ENCODE peak calls at places on chromosomes 5 and 9, in four cellular contexts. T is CD8-positive, alpha-beta T cell; M is pancreas; X is fibroblast of lung. E is an unnamed sample. For H3K4me1, the result is how much of the 10 kb centered on the place peaks cover.

GRCh38 chr5:156474251-156474650 is 147.3 kb downstream of the SGCD start:
- DNase-seq in M (no peak), X (peak), T (no peak), E (peak)

GRCh38 chr5:73966411-73966810 is 340.4 kb downstream of the ARHGEF28 start:
- DNase-seq in T (no peak), M (no peak), X (no peak), E (no peak)

GRCh38 chr5:33180900-33181299 is 259.9 kb upstream of the TARS1 start:
- DNase-seq in M (no peak), T (no peak), X (peak), E (no peak)

GRCh38 chr9:38294561-38294960 is 97.9 kb upstream of the ALDH1B1 start:
- DNase-seq in M (no peak), X (no peak), T (no peak), E (no peak)

GRCh38 chr9:78348848-78349247 is 51.9 kb downstream of the PSAT1 start:
- DNase-seq in M (no peak), X (no peak), T (no peak), E (no peak)

GRCh38 chr9:97773723-97774122 is 76.6 kb upstream of the XPA start:
- DNase-seq in T (no peak), X (peak), M (no peak), E (no peak)

GRCh38 chr9:14347408-14348224 is 33.7 kb upstream of the NFIB start:
- DNase-seq in X (peak), T (no peak), M (peak), E (peak)

GRCh38 chr5:154972476-154973080 is 31.7 kb downstream of the MRPL22 start:
- DNase-seq in T (no peak), M (no peak), X (peak), E (no peak)

GRCh38 chr5:83767409-83767992 is 46.8 kb upstream of the HAPLN1 start:
- DNase-seq in M (no peak), T (no peak), X (peak), E (no peak)

GRCh38 chr5:60287174-60287771 is 393.7 kb upstream of the PDE4D start:
- DNase-seq in T (no peak), X (peak), M (peak), E (no peak)

GRCh38 chr9:33686942-33687341 is 108.4 kb upstream of the PRSS3 start:
- DNase-seq in T (no peak), X (no peak), M (no peak), E (no peak)

GRCh38 chr9:80836013-80836412 is 853.3 kb downstream of the TLE1 start:
- DNase-seq in X (no peak), T (no peak), M (no peak), E (no peak)

GRCh38 chr5:116571568-116572321 is 2.9 kb downstream of the SEMA6A start:
- DNase-seq in X (no peak), M (no peak), T (no peak), E (no peak)

GRCh38 chr9:117720555-117720954 is 16.4 kb downstream of the TLR4 start:
- DNase-seq in M (no peak), T (no peak), X (no peak), E (peak)

GRCh38 chr5:91352831-91353695 is 30.1 kb downstream of the ARRDC3 start:
- DNase-seq in X (no peak), M (no peak), T (no peak), E (no peak)

DNA sequence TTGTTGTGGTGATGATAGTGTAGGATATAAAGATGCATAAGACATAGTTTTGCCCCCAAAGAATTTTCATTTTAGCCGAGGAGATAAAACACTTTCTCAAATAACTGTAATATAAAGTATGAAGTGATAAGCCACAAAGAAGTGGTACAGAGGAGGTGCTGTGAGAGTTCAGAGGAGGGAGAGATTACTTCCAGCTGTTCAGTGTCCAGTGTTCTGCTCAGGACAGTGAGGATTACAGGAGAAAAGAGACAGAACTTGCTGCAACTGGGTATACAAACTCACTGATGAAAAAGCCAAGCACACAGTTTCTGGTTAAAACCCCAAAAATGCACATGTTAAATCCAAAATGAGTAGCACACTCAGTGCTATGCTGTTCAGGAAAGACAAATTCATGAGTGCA is 309.2 kb downstream of the KIAA0825 start:
- DNase-seq in X (peak), M (no peak), T (no peak), E (no peak)
- H3K27ac ChIP-seq in X (no peak), M (no peak), T (no peak), E (no peak)

DNA sequence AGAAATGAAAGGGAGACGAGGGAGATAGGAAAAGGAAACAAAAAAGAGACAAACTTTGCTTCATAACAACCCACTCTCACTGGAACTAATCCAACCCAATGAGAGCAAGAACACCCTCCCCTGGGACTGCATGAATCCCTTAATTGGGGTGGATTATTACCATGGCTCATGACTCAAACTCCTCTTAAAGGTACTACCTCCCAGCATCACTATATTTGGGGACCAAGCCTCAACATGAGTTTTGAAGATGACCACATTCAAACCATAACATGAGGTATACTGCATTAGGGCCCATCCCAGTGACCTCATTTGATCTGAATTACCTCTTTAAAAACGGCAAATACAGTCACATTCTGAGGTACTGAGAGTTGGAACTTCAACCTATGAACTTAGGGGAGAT is 8.0 kb downstream of the MTAP start:
- DNase-seq in M (no peak), X (peak), T (no peak), E (no peak)
- H3K4me1 ChIP-seq in M (under half), X (under half), T (under half), E (under half)

GRCh38 chr5:150075233-150075632 is 11.1 kb downstream of the CSF1R start:
- DNase-seq in X (no peak), M (no peak), T (no peak), E (no peak)

GRCh38 chr5:150073677-150074076 is 12.7 kb downstream of the CSF1R start:
- DNase-seq in T (no peak), M (no peak), X (no peak), E (no peak)

GRCh38 chr5:150077060-150077459 is 9.3 kb downstream of the CSF1R start:
- DNase-seq in T (no peak), X (no peak), M (no peak), E (no peak)

GRCh38 chr5:150077996-150078801 is 8.2 kb downstream of the CSF1R start:
- DNase-seq in X (no peak), T (no peak), M (no peak), E (peak)

DNA sequence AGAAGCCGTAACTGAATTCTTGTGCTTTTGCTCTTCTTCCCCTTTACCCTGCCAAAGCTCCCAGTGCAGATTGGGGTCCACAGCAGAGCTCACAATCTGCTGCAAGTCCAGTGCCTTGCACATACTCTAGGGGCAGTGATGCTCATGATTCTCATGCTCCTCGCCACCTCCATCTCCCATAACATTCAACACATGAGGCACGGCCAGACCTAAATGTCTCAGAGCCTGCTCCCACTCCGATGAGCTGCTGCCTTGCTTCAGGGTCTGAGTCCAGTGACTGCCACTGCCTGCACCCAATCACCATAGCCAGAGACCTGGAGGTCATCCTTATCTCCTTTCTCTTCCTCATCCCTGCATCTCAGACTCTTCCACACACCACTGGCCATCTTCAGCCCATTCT is 10.5 kb downstream of the CSF1R start:
- DNase-seq in X (no peak), M (no peak), T (no peak), E (no peak)
- TF ChIP-seq CTCF in X (no peak), M (no peak), T (no peak), E (no peak)

DNA sequence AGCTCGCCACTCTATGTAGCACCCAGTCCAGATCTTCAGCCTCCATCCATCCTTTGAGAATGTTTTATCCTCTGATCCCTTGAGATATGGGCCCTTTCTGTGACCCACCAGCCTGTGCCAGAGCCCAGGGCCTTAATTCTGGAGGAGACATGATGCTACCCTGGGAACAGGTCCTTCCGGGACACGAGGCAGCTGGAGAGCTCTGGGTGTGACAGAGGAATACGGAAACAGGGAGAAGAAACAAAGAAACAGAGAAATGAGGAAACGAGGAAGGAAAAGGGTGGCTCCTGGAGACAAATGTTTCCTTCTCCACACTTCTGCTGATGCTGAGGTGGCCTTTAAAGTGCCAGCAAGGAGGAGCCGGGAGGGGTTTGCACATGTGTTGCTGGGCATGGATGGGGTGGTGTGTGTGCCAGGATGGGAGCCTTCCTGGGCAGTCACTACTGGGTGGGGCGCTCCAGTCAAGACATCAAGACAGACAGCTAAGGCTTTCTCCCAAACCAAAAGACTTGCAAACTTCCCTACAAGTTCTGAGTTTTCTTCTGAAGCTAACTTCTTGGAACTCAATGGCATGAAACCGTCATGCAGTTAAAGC is 22.9 kb upstream of the MARCHF6 start:
- DNase-seq in M (no peak), X (no peak), T (no peak), E (peak)
- H3K27ac ChIP-seq in M (no peak), X (no peak), T (no peak), E (peak)

DNA sequence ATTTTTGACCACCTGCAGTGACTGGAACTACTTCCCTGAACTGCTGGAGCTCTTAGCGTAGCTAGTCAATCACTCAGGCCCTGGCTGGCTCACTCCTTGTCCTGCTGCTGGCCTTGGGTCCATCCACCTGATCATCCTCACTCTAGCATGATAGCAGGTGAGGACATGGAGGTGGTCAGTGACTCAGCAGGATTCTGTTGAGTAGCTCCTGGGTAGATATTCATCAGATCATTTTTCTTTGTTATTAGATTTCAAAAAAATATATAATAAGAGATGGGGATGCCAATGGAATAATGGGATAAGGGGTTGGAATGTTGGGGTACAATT is 25.0 kb upstream of the SEMA4D start:
- DNase-seq in T (no peak), M (no peak), X (no peak), E (no peak)
- H3K4me1 ChIP-seq in T (half or more), M (under half), X (under half), E (under half)

GRCh38 chr5:173513521-173513991 is 102.9 kb downstream of the BOD1 start:
- DNase-seq in M (no peak), T (no peak), X (no peak), E (no peak)
- TF ChIP-seq CTCF in M (no peak), T (no peak), X (no peak), E (no peak)

GRCh38 chr5:132446621-132447020 is 44.0 kb downstream of the IRF1 start:
- DNase-seq in X (peak), M (peak), T (no peak), E (peak)
- H3K27ac ChIP-seq in X (no peak), M (no peak), T (no peak), E (peak)

GRCh38 chr9:113566712-113567071 is 103.2 kb downstream of the RGS3 start:
- DNase-seq in X (no peak), T (no peak), M (no peak), E (no peak)

GRCh38 chr9:113563856-113564514 is 100.5 kb downstream of the RGS3 start:
- DNase-seq in X (no peak), T (no peak), M (no peak), E (no peak)

GRCh38 chr9:113562653-113563381 is 99.3 kb downstream of the RGS3 start:
- DNase-seq in M (no peak), X (no peak), T (no peak), E (no peak)

GRCh38 chr9:113566011-113566711 is 102.6 kb downstream of the RGS3 start:
- DNase-seq in M (no peak), T (no peak), X (peak), E (no peak)

DNA sequence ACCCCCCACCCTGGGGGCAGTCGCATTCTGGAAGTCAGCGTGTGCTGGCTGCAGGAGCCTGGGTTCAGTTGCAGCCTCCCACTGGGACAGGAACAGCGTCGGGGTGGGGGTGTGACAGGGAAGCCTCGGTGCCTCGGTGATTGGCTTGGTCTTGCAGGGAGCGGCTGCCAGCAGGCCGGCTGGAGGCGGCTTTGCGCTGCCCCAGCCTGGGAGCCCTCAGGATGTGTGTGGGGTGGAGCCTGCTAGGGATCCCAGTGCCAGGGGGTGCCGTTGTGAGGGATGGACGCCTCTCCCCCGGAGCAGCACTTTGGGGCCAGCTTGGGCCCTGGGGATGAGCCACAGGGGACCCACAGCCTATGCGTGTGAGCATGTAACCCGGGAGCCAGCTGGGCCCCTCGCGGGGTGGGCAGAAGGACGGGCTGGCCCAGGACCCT is 101.3 kb downstream of the RGS3 start:
- DNase-seq in X (peak), T (no peak), M (peak), E (peak)
- H3K4me1 ChIP-seq in X (under half), T (under half), M (under half), E (under half)

GRCh38 chr9:36853233-36853632 is 180.8 kb downstream of the PAX5 start:
- DNase-seq in X (no peak), M (no peak), T (no peak), E (no peak)

GRCh38 chr9:36854751-36855150 is 179.3 kb downstream of the PAX5 start:
- DNase-seq in T (no peak), X (no peak), M (no peak), E (no peak)

GRCh38 chr9:36854034-36854433 is 180.0 kb downstream of the PAX5 start:
- DNase-seq in T (no peak), M (no peak), X (no peak), E (no peak)

GRCh38 chr9:36858805-36859375 is 175.2 kb downstream of the PAX5 start:
- DNase-seq in T (no peak), M (no peak), X (no peak), E (no peak)

GRCh38 chr9:36855443-36856315 is 178.4 kb downstream of the PAX5 start:
- DNase-seq in T (peak), X (no peak), M (no peak), E (no peak)
- TF ChIP-seq CTCF in T (no peak), X (no peak), M (no peak), E (no peak)

DNA sequence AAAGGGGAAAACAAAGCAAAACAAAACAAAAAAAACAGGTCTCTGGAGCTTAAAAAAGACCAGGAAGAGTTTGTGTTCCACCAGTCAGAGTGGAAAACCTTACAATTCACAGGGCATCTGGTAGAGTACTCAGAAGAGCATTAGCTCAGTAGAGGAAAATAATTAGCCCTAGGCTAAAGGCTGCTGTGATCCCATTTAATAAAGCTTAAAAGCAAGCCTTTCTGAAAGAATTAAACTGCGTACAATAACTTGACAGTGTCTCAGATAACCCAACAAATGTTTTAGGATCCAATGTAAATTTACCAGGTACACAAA is 7.3 kb downstream of the ECM2 start:
- DNase-seq in T (no peak), X (no peak), M (no peak), E (no peak)
- H3K27ac ChIP-seq in T (no peak), X (no peak), M (no peak), E (no peak)